ENCODE peak calls at places on chromosomes 5 and 9, in seven cellular contexts. One of them, this sample, is unnamed.
A peak's percentile ranks its signal among the peaks of the same experiment; 100 is the strongest.

GRCh38 chr5:674630-675011 is 18.5 kb downstream of the TPPP start:
- DNase-seq in GM12878: no peak
- DNase-seq in HepG2: no peak
- DNase-seq in SK-N-SH: no peak
- DNase-seq in H1: no peak
- DNase-seq in GM12892: no peak
- DNase-seq in K562: no peak
- DNase-seq in this sample: no peak

GRCh38 chr9:121508415-121508814 is 8.8 kb upstream of the GGTA1 start:
- DNase-seq in GM12878: no peak
- DNase-seq in H1: no peak
- DNase-seq in GM12892: no peak
- DNase-seq in SK-N-SH: no peak
- DNase-seq in HepG2: no peak
- DNase-seq in K562: no peak
- DNase-seq in this sample: no peak

GRCh38 chr5:122035913-122036312 is 42.1 kb downstream of the LOX start:
- DNase-seq in GM12892: no peak
- DNase-seq in GM12878: no peak
- DNase-seq in HepG2: no peak
- DNase-seq in SK-N-SH: no peak
- DNase-seq in K562: no peak
- DNase-seq in H1: no peak
- DNase-seq in this sample: no peak

GRCh38 chr9:121885345-121885901 is 207.7 kb downstream of the TTLL11 start:
- DNase-seq in HepG2: no peak
- DNase-seq in GM12892: no peak
- DNase-seq in GM12878: no peak
- DNase-seq in H1: no peak
- DNase-seq in SK-N-SH: no peak
- DNase-seq in K562: no peak
- DNase-seq in this sample: no peak

GRCh38 chr5:151156732-151157402 is 712 bp downstream of the ANXA6 start:
- DNase-seq in H1: no peak
- DNase-seq in K562: no peak
- DNase-seq in SK-N-SH: peak; percentile 62
- DNase-seq in GM12892: no peak
- DNase-seq in HepG2: no peak
- DNase-seq in GM12878: no peak
- DNase-seq in this sample: peak; percentile 44

GRCh38 chr9:68780735-68781134 is 75.7 kb downstream of the PIP5K1B start:
- DNase-seq in HepG2: peak; percentile 5
- DNase-seq in SK-N-SH: no peak
- DNase-seq in K562: no peak
- DNase-seq in GM12878: no peak
- DNase-seq in H1: no peak
- DNase-seq in GM12892: no peak
- DNase-seq in this sample: no peak

GRCh38 chr9:28001096-28001495 is 427.8 kb upstream of the C9orf72 start:
- DNase-seq in H1: peak; percentile 7
- DNase-seq in GM12878: no peak
- DNase-seq in K562: no peak
- DNase-seq in SK-N-SH: no peak
- DNase-seq in HepG2: no peak
- DNase-seq in GM12892: no peak
- DNase-seq in this sample: no peak

GRCh38 chr9:133048595-133048994 is 13.2 kb upstream of the CEL start:
- DNase-seq in SK-N-SH: peak; percentile 58
- DNase-seq in H1: no peak
- DNase-seq in K562: peak; percentile 71
- DNase-seq in GM12892: no peak
- DNase-seq in GM12878: no peak
- DNase-seq in HepG2: no peak
- DNase-seq in this sample: no peak

GRCh38 chr5:175873090-175873454 is 1.7 kb downstream of the CPLX2 start:
- DNase-seq in SK-N-SH: peak; percentile 89
- DNase-seq in GM12892: no peak
- DNase-seq in GM12878: no peak
- DNase-seq in HepG2: peak; percentile 37
- DNase-seq in H1: no peak
- DNase-seq in K562: peak; percentile 30
- DNase-seq in this sample: no peak

GRCh38 chr9:71079451-71079850 is 42.0 kb downstream of the TRPM3 start:
- DNase-seq in H1: no peak
- DNase-seq in K562: no peak
- DNase-seq in GM12892: no peak
- DNase-seq in GM12878: no peak
- DNase-seq in HepG2: peak; percentile 8
- DNase-seq in SK-N-SH: no peak
- DNase-seq in this sample: no peak

GRCh38 chr5:149367249-149367971 is 9.6 kb downstream of the PCYOX1L start:
- DNase-seq in H1: peak; percentile 62
- DNase-seq in SK-N-SH: peak; percentile 87
- DNase-seq in K562: peak; percentile 86
- DNase-seq in HepG2: peak; percentile 89
- DNase-seq in GM12878: no peak
- DNase-seq in GM12892: peak; percentile 62
- DNase-seq in this sample: peak; percentile 79

DNA sequence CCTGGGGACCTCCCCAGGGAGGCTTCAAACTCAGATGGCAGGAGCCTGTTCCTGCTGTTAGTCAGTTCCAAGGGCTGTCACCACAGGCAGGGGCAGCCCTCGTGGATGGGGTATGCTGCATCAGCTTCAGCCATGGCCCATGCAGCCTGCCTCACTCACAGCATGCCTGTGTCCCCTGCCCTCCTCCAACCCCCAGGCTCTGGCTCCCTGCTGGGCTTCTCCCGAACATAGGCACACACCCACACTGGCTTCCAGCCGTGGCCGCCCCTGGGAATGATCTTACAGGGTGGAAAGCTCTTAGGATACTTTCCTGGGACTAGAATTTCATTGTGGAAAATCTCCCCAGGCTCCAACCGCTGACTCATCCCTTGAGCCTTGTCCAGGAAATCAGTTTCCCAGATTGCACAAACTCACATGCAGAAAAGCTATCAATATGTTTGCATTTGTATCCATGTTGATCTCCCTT is 163.8 kb downstream of the SEC61B start:
- DNase-seq in SK-N-SH: no peak
- DNase-seq in GM12892: no peak
- DNase-seq in GM12878: no peak
- DNase-seq in K562: no peak
- DNase-seq in H1: no peak
- DNase-seq in HepG2: no peak
- DNase-seq in this sample: no peak
- TF ChIP-seq TAF1 in SK-N-SH: no peak
- TF ChIP-seq TAF1 in GM12892: no peak
- TF ChIP-seq TAF1 in GM12878: no peak
- TF ChIP-seq TAF1 in K562: no peak
- TF ChIP-seq TAF1 in H1: no peak
- TF ChIP-seq TAF1 in HepG2: no peak
- TF ChIP-seq TAF1 in this sample: no peak

GRCh38 chr5:96144289-96144688 is 182.6 kb upstream of the ELL2 start:
- DNase-seq in SK-N-SH: no peak
- DNase-seq in GM12892: no peak
- DNase-seq in GM12878: no peak
- DNase-seq in HepG2: no peak
- DNase-seq in H1: peak; percentile 31
- DNase-seq in K562: no peak
- DNase-seq in this sample: no peak
- TF ChIP-seq TAF1 in SK-N-SH: no peak
- TF ChIP-seq TAF1 in GM12892: no peak
- TF ChIP-seq TAF1 in GM12878: no peak
- TF ChIP-seq TAF1 in HepG2: no peak
- TF ChIP-seq TAF1 in H1: no peak
- TF ChIP-seq TAF1 in K562: no peak
- TF ChIP-seq TAF1 in this sample: no peak

DNA sequence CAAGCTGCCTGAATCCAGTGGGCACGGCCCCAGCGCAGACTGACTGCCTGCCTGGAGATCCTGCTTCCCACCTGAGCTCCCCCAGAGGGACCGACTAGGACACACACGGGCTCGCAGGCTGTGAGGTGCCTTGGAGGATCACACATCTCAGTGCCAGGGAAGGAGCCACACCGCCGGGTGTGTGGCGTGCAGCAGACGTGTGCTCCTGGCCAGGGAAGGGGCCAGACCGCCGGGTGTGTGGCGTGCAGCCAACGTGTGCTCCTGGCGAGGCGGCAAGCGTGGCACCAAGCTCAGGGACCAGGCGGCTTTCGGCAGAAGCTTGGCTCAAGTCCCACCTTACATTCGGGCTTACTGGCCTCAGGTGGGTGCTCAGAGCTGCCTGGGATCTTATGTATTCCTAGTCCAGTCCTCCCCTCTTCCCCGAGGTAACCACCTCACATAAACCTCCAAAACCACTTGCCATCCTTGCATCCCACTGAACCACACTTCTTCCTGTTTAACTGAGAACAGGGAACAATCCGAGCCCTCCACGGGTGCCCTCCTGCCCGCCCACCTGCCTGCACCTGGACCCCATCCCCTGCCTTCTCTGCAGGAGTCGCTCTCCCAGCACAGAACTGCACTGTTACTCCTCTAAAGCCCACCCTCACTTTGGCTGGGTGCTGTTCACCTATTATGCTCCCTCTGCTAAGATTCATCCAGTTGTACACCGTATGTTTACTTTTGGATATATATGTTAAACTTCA is 22.4 kb upstream of the MRNIP start:
- DNase-seq in GM12878: no peak
- DNase-seq in GM12892: no peak
- DNase-seq in SK-N-SH: no peak
- DNase-seq in HepG2: no peak
- DNase-seq in K562: no peak
- DNase-seq in H1: no peak
- DNase-seq in this sample: no peak
- TF ChIP-seq TAF1 in GM12878: no peak
- TF ChIP-seq TAF1 in GM12892: no peak
- TF ChIP-seq TAF1 in SK-N-SH: no peak
- TF ChIP-seq TAF1 in HepG2: no peak
- TF ChIP-seq TAF1 in K562: no peak
- TF ChIP-seq TAF1 in H1: no peak
- TF ChIP-seq TAF1 in this sample: no peak

DNA sequence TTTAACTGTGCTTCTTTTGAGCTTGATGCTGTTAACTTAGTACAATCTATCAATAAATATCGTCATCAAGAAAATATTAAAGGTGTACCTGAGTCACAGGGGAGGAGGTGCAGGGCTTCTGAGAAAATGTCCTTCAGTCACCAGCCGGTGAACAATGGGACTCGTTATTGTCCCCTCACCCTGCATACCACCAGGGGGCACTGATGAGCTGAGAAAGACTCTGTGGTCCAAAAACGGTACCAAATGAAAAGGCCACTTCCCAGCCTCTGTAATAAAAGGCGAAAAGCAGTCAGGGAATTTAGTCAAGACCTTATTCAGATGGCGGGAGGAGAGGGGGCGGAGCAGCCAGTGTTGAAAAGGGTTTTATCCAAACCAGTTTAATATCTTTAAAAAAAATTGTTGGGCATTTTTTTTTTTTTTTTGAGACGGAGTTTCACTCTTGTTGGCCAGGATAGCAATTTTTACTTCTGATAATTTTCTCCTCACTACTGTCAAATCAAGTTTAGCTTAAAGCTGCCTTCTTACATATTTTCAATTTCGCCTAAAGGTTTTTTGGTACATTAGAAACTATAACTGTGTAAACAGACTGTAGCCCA is 271.9 kb upstream of the ADAMTS16 start:
- DNase-seq in H1: no peak
- DNase-seq in K562: peak; percentile 84
- DNase-seq in GM12878: no peak
- DNase-seq in SK-N-SH: peak; percentile 85
- DNase-seq in GM12892: peak; percentile 52
- DNase-seq in HepG2: peak; percentile 42
- DNase-seq in this sample: peak; percentile 66
- TF ChIP-seq TAF1 in H1: no peak
- TF ChIP-seq TAF1 in K562: no peak
- TF ChIP-seq TAF1 in GM12878: no peak
- TF ChIP-seq TAF1 in SK-N-SH: no peak
- TF ChIP-seq TAF1 in GM12892: no peak
- TF ChIP-seq TAF1 in HepG2: no peak
- TF ChIP-seq TAF1 in this sample: no peak

GRCh38 chr9:136219276-136219675 is 14.3 kb upstream of the LHX3 start:
- DNase-seq in GM12878: no peak
- DNase-seq in K562: no peak
- DNase-seq in HepG2: no peak
- DNase-seq in H1: no peak
- DNase-seq in GM12892: no peak
- DNase-seq in SK-N-SH: no peak
- DNase-seq in this sample: no peak
- TF ChIP-seq TAF1 in GM12878: no peak
- TF ChIP-seq TAF1 in K562: no peak
- TF ChIP-seq TAF1 in HepG2: no peak
- TF ChIP-seq TAF1 in H1: no peak
- TF ChIP-seq TAF1 in GM12892: no peak
- TF ChIP-seq TAF1 in SK-N-SH: no peak
- TF ChIP-seq TAF1 in this sample: no peak

GRCh38 chr5:108259306-108259705 is 122.6 kb downstream of the FBXL17 start:
- DNase-seq in H1: no peak
- DNase-seq in GM12892: no peak
- DNase-seq in GM12878: no peak
- DNase-seq in K562: peak; percentile 13
- DNase-seq in HepG2: no peak
- DNase-seq in SK-N-SH: no peak
- DNase-seq in this sample: no peak

GRCh38 chr5:108258001-108258400 is 123.9 kb downstream of the FBXL17 start:
- DNase-seq in GM12878: no peak
- DNase-seq in K562: no peak
- DNase-seq in SK-N-SH: no peak
- DNase-seq in HepG2: no peak
- DNase-seq in GM12892: no peak
- DNase-seq in H1: no peak
- DNase-seq in this sample: no peak

GRCh38 chr5:108263338-108263737 is 118.6 kb downstream of the FBXL17 start:
- DNase-seq in H1: no peak
- DNase-seq in SK-N-SH: no peak
- DNase-seq in GM12892: no peak
- DNase-seq in HepG2: no peak
- DNase-seq in GM12878: no peak
- DNase-seq in K562: no peak
- DNase-seq in this sample: no peak

GRCh38 chr5:108260858-108261170 is 121.1 kb downstream of the FBXL17 start:
- DNase-seq in H1: no peak
- DNase-seq in GM12878: no peak
- DNase-seq in GM12892: no peak
- DNase-seq in SK-N-SH: no peak
- DNase-seq in HepG2: no peak
- DNase-seq in K562: no peak
- DNase-seq in this sample: no peak

DNA sequence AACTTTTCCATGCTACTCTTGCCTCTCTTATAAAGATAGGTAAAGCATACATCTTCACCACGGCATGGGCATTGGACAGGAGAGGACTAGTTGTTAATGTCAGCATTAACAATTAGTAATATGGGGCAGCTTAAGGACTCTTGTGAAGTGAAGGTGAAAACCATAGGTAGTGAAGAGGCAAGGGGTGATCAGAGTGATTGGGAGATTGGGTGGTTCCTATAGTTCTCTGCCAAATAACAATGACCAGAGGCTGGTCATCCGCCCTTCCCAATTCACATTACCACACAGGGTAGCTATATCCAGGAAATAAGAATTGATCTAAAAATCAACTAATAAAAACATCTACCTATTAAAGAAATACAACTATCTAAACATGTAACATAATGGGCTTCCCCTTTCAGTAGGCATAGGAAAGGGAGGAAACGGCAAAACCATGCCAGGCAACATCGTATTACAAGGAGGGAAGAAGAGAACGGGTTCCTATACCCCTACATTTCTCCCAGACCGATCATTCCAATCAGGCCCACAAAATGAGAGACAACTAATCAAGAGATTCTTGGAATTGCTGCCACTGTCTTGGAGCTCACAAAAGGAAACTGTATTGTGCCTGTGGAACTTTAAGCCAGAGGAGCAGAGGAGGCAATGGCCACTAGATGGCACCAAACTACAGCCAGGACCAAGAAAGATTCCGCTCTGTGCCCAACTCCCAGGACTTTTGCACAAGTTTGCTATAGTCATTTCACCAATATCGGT is 121.6 kb downstream of the FBXL17 start:
- DNase-seq in GM12892: peak; percentile 2
- DNase-seq in K562: peak; percentile 65
- DNase-seq in GM12878: peak; percentile 34
- DNase-seq in SK-N-SH: peak; percentile 47
- DNase-seq in HepG2: peak; percentile 58
- DNase-seq in H1: peak; percentile 54
- DNase-seq in this sample: no peak
- TF ChIP-seq TAF1 in GM12892: no peak
- TF ChIP-seq TAF1 in K562: no peak
- TF ChIP-seq TAF1 in GM12878: no peak
- TF ChIP-seq TAF1 in SK-N-SH: no peak
- TF ChIP-seq TAF1 in HepG2: no peak
- TF ChIP-seq TAF1 in H1: no peak
- TF ChIP-seq TAF1 in this sample: no peak

This sample was measured in GM12891.